ENCODE peak calls at places on chromosomes 7 and 10, in nine cellular contexts. I, T, K, U, R, O, N, Y and Q are unnamed samples.

GRCh38 chr7:113698556-113699220 is 220.1 kb downstream of the PPP1R3A start:
- DNase-seq in O (no peak), I (no peak), Y (no peak), K (peak; percentile 39), T (no peak), R (no peak), U (no peak), N (no peak), Q (no peak)

GRCh38 chr10:25178411-25178810 is 3.6 kb downstream of the GPR158 start:
- DNase-seq in R (no peak), K (no peak), T (no peak), U (no peak), I (no peak), Y (no peak), N (no peak), O (no peak), Q (no peak)

GRCh38 chr10:43925793-43926192 is 277.1 kb upstream of the ZNF32 start:
- DNase-seq in N (no peak), U (no peak), I (no peak), Y (no peak), R (no peak), O (no peak), K (no peak), T (peak; percentile 16), Q (no peak)

GRCh38 chr7:86733783-86734182 is 90.1 kb downstream of the GRM3 start:
- DNase-seq in R (no peak), U (no peak), T (no peak), I (no peak), N (no peak), Y (no peak), O (no peak), K (peak; percentile 0), Q (no peak)

GRCh38 chr10:43867667-43868361 is 219.1 kb upstream of the ZNF32 start:
- DNase-seq in Y (no peak), U (no peak), O (no peak), K (peak; percentile 86), T (peak; percentile 36), N (no peak), I (no peak), R (no peak), Q (no peak)

GRCh38 chr10:45515630-45516029 is 141.6 kb downstream of the ALOX5 start:
- DNase-seq in K (no peak), O (no peak), N (no peak), I (no peak), R (no peak), T (no peak), Y (no peak), U (no peak), Q (no peak)

GRCh38 chr7:153061913-153062528 is 302.5 kb downstream of the ACTR3B start:
- DNase-seq in R (no peak), N (peak; percentile 53), Y (no peak), T (peak; percentile 87), I (no peak), U (no peak), O (no peak), K (no peak), Q (no peak)

GRCh38 chr7:28217161-28217560 is 36.6 kb upstream of the JAZF1 start:
- DNase-seq in R (no peak), I (no peak), T (no peak), O (no peak), N (no peak), U (no peak), K (no peak), Y (no peak), Q (no peak)

GRCh38 chr7:2811476-2812118 is 32.5 kb downstream of the GNA12 start:
- DNase-seq in R (no peak), K (no peak), Y (no peak), I (peak; percentile 56), U (no peak), T (peak; percentile 39), O (peak; percentile 47), N (no peak), Q (no peak)

GRCh38 chr10:120897343-120897742 is 46.2 kb downstream of the WDR11 start:
- DNase-seq in I (no peak), U (no peak), T (no peak), O (no peak), R (no peak), K (peak; percentile 5), Y (no peak), N (no peak), Q (no peak)

GRCh38 chr10:76432274-76433012 is 1001.0 kb downstream of the LRMDA start:
- DNase-seq in I (peak; percentile 28), K (peak; percentile 74), U (no peak), T (peak; percentile 72), N (no peak), R (no peak), Y (no peak), O (peak; percentile 57), Q (no peak)

GRCh38 chr10:116450861-116451260 is 23.2 kb downstream of the PNLIPRP3 start:
- DNase-seq in K (no peak), N (no peak), Y (no peak), O (no peak), R (no peak), I (no peak), U (no peak), T (no peak), Q (no peak)

GRCh38 chr10:71243756-71244637 is 31.6 kb downstream of the UNC5B start:
- DNase-seq in Y (no peak), N (no peak), I (no peak), T (no peak), K (peak; percentile 28), O (no peak), R (no peak), U (no peak), Q (no peak)
- H3K4me1 ChIP-seq in Y (no peaks in the 10 kb centered on the region), N (no peaks in the 10 kb centered on the region), I (peaks cover 43% of the 10 kb centered on the region), T (peaks cover 19% of the 10 kb centered on the region), K (peaks cover 34% of the 10 kb centered on the region), O (peaks cover 14% of the 10 kb centered on the region), R (peaks cover 59% of the 10 kb centered on the region), U (no peaks in the 10 kb centered on the region), Q (no peaks in the 10 kb centered on the region)

DNA sequence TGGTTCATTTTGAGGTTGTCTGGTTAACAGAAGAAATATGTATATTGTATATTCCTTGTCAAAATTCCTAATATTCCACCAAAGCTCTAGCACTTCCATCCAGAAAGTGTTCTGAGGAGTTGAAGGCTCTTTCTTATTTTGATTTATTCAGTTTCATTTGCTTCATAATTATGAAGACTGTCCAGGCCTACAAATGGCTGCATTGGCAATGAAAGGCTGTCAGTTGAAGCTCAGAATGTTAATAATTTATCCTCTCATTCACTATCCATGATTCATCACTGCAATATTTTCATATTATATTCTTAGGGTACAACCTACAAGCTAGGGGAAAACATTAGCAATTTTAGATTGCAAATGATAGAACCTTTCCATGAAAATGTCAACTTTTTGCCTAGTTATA is 57.3 kb downstream of the ARID5B start:
- DNase-seq in N (no peak), U (no peak), O (no peak), R (no peak), Y (no peak), T (no peak), K (no peak), I (no peak), Q (no peak)
- H3K4me1 ChIP-seq in N (no peaks in the 10 kb centered on the region), U (peaks cover 4% of the 10 kb centered on the region), O (no peaks in the 10 kb centered on the region), R (peaks cover 3% of the 10 kb centered on the region), Y (no peaks in the 10 kb centered on the region), T (no peaks in the 10 kb centered on the region), K (peaks cover 11% of the 10 kb centered on the region), I (peaks cover 19% of the 10 kb centered on the region), Q (peaks cover 30% of the 10 kb centered on the region)

DNA sequence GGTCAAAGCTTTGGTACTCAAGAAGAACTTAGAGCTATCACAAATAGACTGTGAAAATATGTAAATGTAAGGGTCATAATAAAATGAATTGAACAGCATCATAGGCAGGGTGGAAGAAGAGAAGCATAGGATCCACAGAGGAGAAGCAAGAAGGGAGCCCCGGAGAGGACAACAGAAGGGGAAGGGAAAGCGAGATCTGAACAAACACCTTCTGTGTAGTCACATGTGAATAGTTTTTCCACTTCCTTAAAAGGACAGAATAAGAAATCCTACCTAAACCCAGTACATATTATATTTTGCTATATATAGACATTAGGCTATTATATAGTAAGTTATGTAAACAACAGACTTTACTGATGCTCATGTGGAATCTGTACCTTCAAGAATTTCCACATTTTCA is 160.2 kb downstream of the DKK1 start:
- DNase-seq in K (no peak), U (no peak), I (no peak), O (no peak), T (no peak), Y (no peak), N (no peak), R (no peak), Q (no peak)
- H3K4me1 ChIP-seq in K (no peaks in the 10 kb centered on the region), U (no peaks in the 10 kb centered on the region), I (no peaks in the 10 kb centered on the region), O (no peaks in the 10 kb centered on the region), T (no peaks in the 10 kb centered on the region), Y (no peaks in the 10 kb centered on the region), N (peaks cover 5% of the 10 kb centered on the region), R (no peaks in the 10 kb centered on the region), Q (no peaks in the 10 kb centered on the region)

GRCh38 chr7:139106959-139107358 is 2.6 kb downstream of the ZC3HAV1 start:
- DNase-seq in K (no peak), I (no peak), U (no peak), T (no peak), N (no peak), R (no peak), Y (no peak), O (no peak), Q (no peak)

GRCh38 chr7:139109188-139109982 is at the start of gene ZC3HAV1:
- DNase-seq in I (peak; percentile 85), T (peak; percentile 88), K (peak; percentile 86), U (peak; percentile 88), O (peak; percentile 83), N (peak; percentile 75), Y (peak; percentile 85), R (peak; percentile 94), Q (peak; percentile 91)

GRCh38 chr7:139103057-139103820 is 6.3 kb downstream of the ZC3HAV1 start:
- DNase-seq in T (no peak), R (no peak), U (no peak), O (no peak), Y (no peak), I (no peak), K (no peak), N (no peak), Q (no peak)

GRCh38 chr7:139108256-139109187 is 998 bp downstream of the ZC3HAV1 start:
- DNase-seq in T (peak; percentile 77), N (peak; percentile 58), I (peak; percentile 26), R (peak; percentile 75), Y (peak; percentile 56), K (peak; percentile 4), U (peak; percentile 29), O (peak; percentile 22), Q (no peak)

GRCh38 chr7:139105037-139105382 is 4.5 kb downstream of the ZC3HAV1 start:
- DNase-seq in N (no peak), O (no peak), R (no peak), K (no peak), T (no peak), I (no peak), U (no peak), Y (no peak), Q (peak; percentile 50)
- H3K4me1 ChIP-seq in N (peaks cover 4% of the 10 kb centered on the region), O (peaks cover 8% of the 10 kb centered on the region), R (peaks cover 6% of the 10 kb centered on the region), K (peaks cover 2% of the 10 kb centered on the region), T (no peaks in the 10 kb centered on the region), I (peaks cover 2% of the 10 kb centered on the region), U (peaks cover 15% of the 10 kb centered on the region), Y (no peaks in the 10 kb centered on the region), Q (peaks cover 39% of the 10 kb centered on the region)